ENCODE peak calls at places on chromosomes 12 and 14, in seven cellular contexts. One of them, this sample, is unnamed. For H3K79me1, the result is how much of the 10 kb centered on the place peaks cover.

GRCh38 chr12:48979602-48980388 is 1.7 kb downstream of the WNT1 start:
- DNase-seq in trophoblast cell: no peak
- DNase-seq in IMR-90: no peak
- DNase-seq in mesenchymal stem cell: no peak
- DNase-seq in H1: no peak
- DNase-seq in neuronal stem cell: no peak
- DNase-seq in mesendoderm: no peak
- DNase-seq in this sample: peak

GRCh38 chr12:87676726-87677125 is 352.5 kb downstream of the C12orf50 start:
- DNase-seq in IMR-90: no peak
- DNase-seq in trophoblast cell: no peak
- DNase-seq in H1: no peak
- DNase-seq in mesenchymal stem cell: no peak
- DNase-seq in mesendoderm: no peak
- DNase-seq in neuronal stem cell: no peak
- DNase-seq in this sample: no peak

GRCh38 chr12:79822475-79822874 is 112.4 kb downstream of the PPP1R12A start:
- DNase-seq in neuronal stem cell: no peak
- DNase-seq in trophoblast cell: no peak
- DNase-seq in IMR-90: no peak
- DNase-seq in mesenchymal stem cell: no peak
- DNase-seq in mesendoderm: no peak
- DNase-seq in H1: no peak
- DNase-seq in this sample: no peak

GRCh38 chr14:71203306-71203705 is 296.0 kb downstream of the PCNX1 start:
- DNase-seq in H1: no peak
- DNase-seq in mesenchymal stem cell: peak
- DNase-seq in mesendoderm: no peak
- DNase-seq in IMR-90: peak
- DNase-seq in neuronal stem cell: no peak
- DNase-seq in trophoblast cell: no peak
- DNase-seq in this sample: no peak

GRCh38 chr12:91007531-91008290 is 2.9 kb upstream of the EPYC start:
- DNase-seq in neuronal stem cell: no peak
- DNase-seq in mesenchymal stem cell: no peak
- DNase-seq in H1: no peak
- DNase-seq in trophoblast cell: no peak
- DNase-seq in mesendoderm: no peak
- DNase-seq in IMR-90: no peak
- DNase-seq in this sample: no peak

GRCh38 chr12:96195845-96196451 is 1.8 kb downstream of the ELK3 start:
- DNase-seq in trophoblast cell: no peak
- DNase-seq in H1: no peak
- DNase-seq in neuronal stem cell: no peak
- DNase-seq in mesenchymal stem cell: peak
- DNase-seq in IMR-90: peak
- DNase-seq in mesendoderm: peak
- DNase-seq in this sample: peak

GRCh38 chr14:96245710-96246534 is 10.1 kb upstream of the BDKRB1 start:
- DNase-seq in mesendoderm: no peak
- DNase-seq in mesenchymal stem cell: peak
- DNase-seq in IMR-90: peak
- DNase-seq in neuronal stem cell: no peak
- DNase-seq in trophoblast cell: no peak
- DNase-seq in H1: no peak
- DNase-seq in this sample: no peak

GRCh38 chr14:58912799-58913432 is 275.2 kb downstream of the DACT1 start:
- DNase-seq in IMR-90: peak
- DNase-seq in trophoblast cell: no peak
- DNase-seq in neuronal stem cell: no peak
- DNase-seq in H1: no peak
- DNase-seq in mesendoderm: no peak
- DNase-seq in mesenchymal stem cell: no peak
- DNase-seq in this sample: no peak

DNA sequence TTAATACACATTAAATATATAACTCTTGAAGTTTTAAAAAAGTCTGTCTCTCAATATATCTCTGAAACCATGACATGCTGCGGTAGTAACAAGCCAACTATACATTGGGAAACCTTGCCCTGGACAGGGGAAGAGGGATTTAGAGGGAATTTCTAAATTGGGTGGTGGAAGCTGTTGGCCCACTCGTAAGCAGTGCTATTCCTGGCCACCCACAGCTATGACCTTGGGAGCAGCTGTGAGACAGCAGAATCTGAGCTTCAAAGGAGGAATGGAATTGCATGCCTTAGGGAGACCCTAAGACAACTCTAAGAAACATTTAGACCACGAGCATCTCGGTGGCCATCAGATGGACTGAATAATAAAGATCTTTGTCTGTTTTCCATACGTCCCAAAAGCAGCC is 15.8 kb upstream of the GCH1 start:
- DNase-seq in mesendoderm: no peak
- DNase-seq in neuronal stem cell: no peak
- DNase-seq in H1: no peak
- DNase-seq in IMR-90: no peak
- DNase-seq in trophoblast cell: no peak
- DNase-seq in mesenchymal stem cell: no peak
- DNase-seq in this sample: no peak
- H3K27ac ChIP-seq in mesendoderm: no peak
- H3K27ac ChIP-seq in neuronal stem cell: no peak
- H3K27ac ChIP-seq in H1: no peak
- H3K27ac ChIP-seq in IMR-90: no peak
- H3K27ac ChIP-seq in trophoblast cell: no peak
- H3K27ac ChIP-seq in mesenchymal stem cell: no peak
- H3K27ac ChIP-seq in this sample: no peak

GRCh38 chr12:76383988-76384387 is 35.8 kb upstream of the BBS10 start:
- DNase-seq in neuronal stem cell: no peak
- DNase-seq in IMR-90: no peak
- DNase-seq in mesenchymal stem cell: no peak
- DNase-seq in mesendoderm: no peak
- DNase-seq in H1: no peak
- DNase-seq in trophoblast cell: no peak
- DNase-seq in this sample: no peak

GRCh38 chr12:76391461-76391860 is 43.2 kb upstream of the BBS10 start:
- DNase-seq in mesenchymal stem cell: no peak
- DNase-seq in neuronal stem cell: no peak
- DNase-seq in trophoblast cell: no peak
- DNase-seq in mesendoderm: no peak
- DNase-seq in H1: no peak
- DNase-seq in IMR-90: no peak
- DNase-seq in this sample: no peak

GRCh38 chr12:76384560-76384959 is 36.3 kb upstream of the BBS10 start:
- DNase-seq in H1: no peak
- DNase-seq in neuronal stem cell: no peak
- DNase-seq in mesendoderm: peak
- DNase-seq in IMR-90: no peak
- DNase-seq in trophoblast cell: no peak
- DNase-seq in mesenchymal stem cell: no peak
- DNase-seq in this sample: no peak

GRCh38 chr12:76387614-76388013 is 39.4 kb upstream of the BBS10 start:
- DNase-seq in mesenchymal stem cell: no peak
- DNase-seq in H1: no peak
- DNase-seq in neuronal stem cell: no peak
- DNase-seq in IMR-90: no peak
- DNase-seq in mesendoderm: no peak
- DNase-seq in trophoblast cell: no peak
- DNase-seq in this sample: no peak
- H3K79me1 ChIP-seq in mesenchymal stem cell: under half
- H3K79me1 ChIP-seq in H1: under half
- H3K79me1 ChIP-seq in neuronal stem cell: under half
- H3K79me1 ChIP-seq in IMR-90: under half
- H3K79me1 ChIP-seq in mesendoderm: under half
- H3K79me1 ChIP-seq in trophoblast cell: under half
- H3K79me1 ChIP-seq in this sample: under half

DNA sequence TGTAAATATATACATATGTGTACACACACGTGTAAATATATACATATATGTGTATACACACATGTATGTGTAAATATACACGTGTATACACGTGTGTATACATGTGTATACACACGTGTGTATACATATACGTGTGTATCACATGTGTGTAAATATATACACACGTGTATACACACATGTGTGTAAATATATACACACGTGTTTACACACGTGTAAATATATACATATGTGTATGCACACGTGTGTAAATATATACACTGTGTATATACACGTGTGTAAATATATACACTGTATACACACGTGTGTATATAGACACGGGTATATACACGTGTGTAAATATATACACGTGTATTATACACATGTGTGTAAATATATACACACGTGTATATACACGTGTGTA is 71.7 kb downstream of the RPAP3 start:
- DNase-seq in neuronal stem cell: no peak
- DNase-seq in trophoblast cell: no peak
- DNase-seq in IMR-90: no peak
- DNase-seq in mesenchymal stem cell: no peak
- DNase-seq in H1: no peak
- DNase-seq in mesendoderm: no peak
- DNase-seq in this sample: no peak
- H3K27ac ChIP-seq in neuronal stem cell: no peak
- H3K27ac ChIP-seq in trophoblast cell: no peak
- H3K27ac ChIP-seq in IMR-90: no peak
- H3K27ac ChIP-seq in mesenchymal stem cell: no peak
- H3K27ac ChIP-seq in H1: no peak
- H3K27ac ChIP-seq in mesendoderm: no peak
- H3K27ac ChIP-seq in this sample: no peak

DNA sequence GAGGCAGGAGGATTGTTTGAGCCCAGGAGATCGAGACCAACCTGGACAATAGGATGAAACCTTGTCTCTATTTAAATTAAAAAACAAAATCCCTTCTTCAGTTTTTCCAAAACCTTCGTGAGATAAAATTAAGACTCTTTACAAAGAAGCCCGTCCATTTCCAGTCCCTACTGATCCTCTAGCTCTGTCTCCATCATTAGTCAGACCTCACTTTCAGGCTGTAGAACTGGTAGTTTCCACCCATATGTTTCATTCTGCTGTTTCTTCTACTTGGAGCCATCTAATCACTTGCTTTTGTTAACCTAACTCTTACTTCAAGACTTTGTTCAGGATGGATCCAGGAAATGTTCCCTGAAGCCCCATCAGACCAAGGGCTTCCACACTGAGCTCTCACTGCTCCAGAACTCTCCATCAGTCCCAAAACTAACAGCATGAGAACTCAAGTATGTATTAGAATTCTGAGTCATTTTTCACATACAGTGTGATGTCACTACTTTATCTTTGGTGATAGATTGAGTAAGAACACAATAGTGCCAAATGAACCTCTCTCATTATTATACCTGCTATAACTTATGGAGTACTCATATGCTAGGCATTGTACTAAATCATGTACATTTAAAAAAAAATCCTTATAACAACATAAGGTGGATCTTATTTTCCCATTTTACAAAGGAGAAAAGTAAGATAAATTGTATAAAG is 90.8 kb downstream of the PRICKLE1 start:
- DNase-seq in IMR-90: peak
- DNase-seq in neuronal stem cell: no peak
- DNase-seq in mesenchymal stem cell: no peak
- DNase-seq in H1: no peak
- DNase-seq in trophoblast cell: no peak
- DNase-seq in mesendoderm: no peak
- DNase-seq in this sample: no peak
- H3K79me1 ChIP-seq in IMR-90: under half
- H3K79me1 ChIP-seq in neuronal stem cell: under half
- H3K79me1 ChIP-seq in mesenchymal stem cell: under half
- H3K79me1 ChIP-seq in H1: under half
- H3K79me1 ChIP-seq in trophoblast cell: under half
- H3K79me1 ChIP-seq in mesendoderm: under half
- H3K79me1 ChIP-seq in this sample: under half

GRCh38 chr14:101402936-101403660 is 158.2 kb upstream of the DIO3 start:
- DNase-seq in mesenchymal stem cell: no peak
- DNase-seq in neuronal stem cell: no peak
- DNase-seq in trophoblast cell: no peak
- DNase-seq in IMR-90: no peak
- DNase-seq in mesendoderm: no peak
- DNase-seq in H1: no peak
- DNase-seq in this sample: no peak
- H3K27ac ChIP-seq in mesenchymal stem cell: no peak
- H3K27ac ChIP-seq in neuronal stem cell: no peak
- H3K27ac ChIP-seq in trophoblast cell: no peak
- H3K27ac ChIP-seq in IMR-90: no peak
- H3K27ac ChIP-seq in mesendoderm: no peak
- H3K27ac ChIP-seq in H1: no peak
- H3K27ac ChIP-seq in this sample: no peak

GRCh38 chr12:47601071-47601470 is 104.8 kb downstream of the RPAP3 start:
- DNase-seq in IMR-90: no peak
- DNase-seq in trophoblast cell: no peak
- DNase-seq in neuronal stem cell: no peak
- DNase-seq in mesenchymal stem cell: no peak
- DNase-seq in mesendoderm: no peak
- DNase-seq in H1: no peak
- DNase-seq in this sample: no peak

GRCh38 chr12:47604474-47604873 is 101.4 kb downstream of the RPAP3 start:
- DNase-seq in IMR-90: peak
- DNase-seq in H1: no peak
- DNase-seq in mesenchymal stem cell: no peak
- DNase-seq in trophoblast cell: no peak
- DNase-seq in neuronal stem cell: no peak
- DNase-seq in mesendoderm: no peak
- DNase-seq in this sample: no peak

GRCh38 chr12:47602330-47602729 is 103.5 kb downstream of the RPAP3 start:
- DNase-seq in neuronal stem cell: no peak
- DNase-seq in mesendoderm: no peak
- DNase-seq in mesenchymal stem cell: peak
- DNase-seq in trophoblast cell: no peak
- DNase-seq in H1: no peak
- DNase-seq in IMR-90: peak
- DNase-seq in this sample: no peak

GRCh38 chr12:47602949-47603558 is 102.8 kb downstream of the RPAP3 start:
- DNase-seq in H1: no peak
- DNase-seq in IMR-90: no peak
- DNase-seq in mesendoderm: peak
- DNase-seq in mesenchymal stem cell: no peak
- DNase-seq in neuronal stem cell: no peak
- DNase-seq in trophoblast cell: no peak
- DNase-seq in this sample: peak
- H3K79me1 ChIP-seq in H1: under half
- H3K79me1 ChIP-seq in IMR-90: under half
- H3K79me1 ChIP-seq in mesendoderm: under half
- H3K79me1 ChIP-seq in mesenchymal stem cell: under half
- H3K79me1 ChIP-seq in neuronal stem cell: under half
- H3K79me1 ChIP-seq in trophoblast cell: under half
- H3K79me1 ChIP-seq in this sample: under half

DNA sequence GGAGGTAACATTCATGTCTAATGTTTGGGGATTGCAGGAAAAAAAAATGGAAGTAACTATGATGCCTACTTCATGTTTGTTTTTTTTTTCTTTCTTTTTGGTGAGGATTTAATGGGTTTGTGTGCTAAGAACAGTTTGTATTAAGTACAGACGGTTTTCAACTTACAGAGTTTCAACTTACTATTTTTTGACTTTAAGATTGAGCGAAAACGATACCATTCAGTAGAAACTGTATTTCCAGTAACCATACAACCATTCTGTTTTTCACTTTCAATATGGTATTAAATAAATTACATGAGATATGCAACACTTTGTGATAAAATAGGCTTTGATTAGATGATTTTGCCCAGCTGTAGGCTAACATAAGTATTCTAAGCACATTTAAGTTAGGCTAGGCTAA is 10.4 kb downstream of the TECPR2 start:
- DNase-seq in mesenchymal stem cell: no peak
- DNase-seq in H1: no peak
- DNase-seq in mesendoderm: no peak
- DNase-seq in IMR-90: no peak
- DNase-seq in neuronal stem cell: no peak
- DNase-seq in trophoblast cell: no peak
- DNase-seq in this sample: no peak
- H3K27ac ChIP-seq in mesenchymal stem cell: no peak
- H3K27ac ChIP-seq in H1: no peak
- H3K27ac ChIP-seq in mesendoderm: no peak
- H3K27ac ChIP-seq in IMR-90: no peak
- H3K27ac ChIP-seq in neuronal stem cell: no peak
- H3K27ac ChIP-seq in trophoblast cell: no peak
- H3K27ac ChIP-seq in this sample: no peak

This sample was measured in H9.